ENCODE peak calls at places on chromosome 3, in four cellular contexts. One of them, this sample, is unnamed.

GRCh38 chr3:146511402-146512134 is 32.8 kb downstream of the PLSCR1 start:
- DNase-seq in A549: no peak
- DNase-seq in GM12878: no peak
- DNase-seq in HepG2: no peak
- DNase-seq in this sample: no peak

GRCh38 chr3:175005881-175006280 is 146.7 kb downstream of the NAALADL2 start:
- DNase-seq in A549: no peak
- DNase-seq in GM12878: no peak
- DNase-seq in HepG2: no peak
- DNase-seq in this sample: no peak

GRCh38 chr3:66567066-66567465 is 66.2 kb upstream of the LRIG1 start:
- DNase-seq in A549: no peak
- DNase-seq in GM12878: no peak
- DNase-seq in HepG2: no peak
- DNase-seq in this sample: no peak

GRCh38 chr3:168847293-168847883 is 751.7 kb upstream of the GOLIM4 start:
- DNase-seq in A549: no peak
- DNase-seq in GM12878: peak
- DNase-seq in HepG2: no peak
- DNase-seq in this sample: no peak

GRCh38 chr3:37291275-37291700 is 116.9 kb upstream of the LRRFIP2 start:
- DNase-seq in A549: peak
- DNase-seq in GM12878: no peak
- DNase-seq in HepG2: no peak
- DNase-seq in this sample: peak

GRCh38 chr3:116140100-116140689 is 305.1 kb downstream of the LSAMP start:
- DNase-seq in A549: no peak
- DNase-seq in GM12878: no peak
- DNase-seq in HepG2: peak
- DNase-seq in this sample: peak

GRCh38 chr3:13500133-13500885 is 20.2 kb downstream of the HDAC11 start:
- DNase-seq in A549: peak
- DNase-seq in GM12878: no peak
- DNase-seq in HepG2: no peak
- DNase-seq in this sample: peak

GRCh38 chr3:126554560-126555525 is 3.9 kb downstream of the C3orf22 start:
- DNase-seq in A549: no peak
- DNase-seq in GM12878: no peak
- DNase-seq in HepG2: peak
- DNase-seq in this sample: no peak

GRCh38 chr3:2579206-2579605 is 480.5 kb downstream of the CNTN4 start:
- DNase-seq in A549: no peak
- DNase-seq in GM12878: no peak
- DNase-seq in HepG2: no peak
- DNase-seq in this sample: no peak

GRCh38 chr3:14434105-14434504 is 31.7 kb downstream of the SLC6A6 start:
- DNase-seq in A549: no peak
- DNase-seq in GM12878: no peak
- DNase-seq in HepG2: no peak
- DNase-seq in this sample: no peak

GRCh38 chr3:49683162-49683561 is 6.1 kb downstream of the MST1 start:
- DNase-seq in A549: no peak
- DNase-seq in GM12878: no peak
- DNase-seq in HepG2: no peak
- DNase-seq in this sample: no peak

GRCh38 chr3:194671511-194671899 is 486 bp downstream of the LSG1 start:
- DNase-seq in A549: peak
- DNase-seq in GM12878: no peak
- DNase-seq in HepG2: peak
- DNase-seq in this sample: no peak

GRCh38 chr3:38334656-38335055 is 11.9 kb upstream of the XYLB start:
- DNase-seq in A549: no peak
- DNase-seq in GM12878: no peak
- DNase-seq in HepG2: no peak
- DNase-seq in this sample: no peak

GRCh38 chr3:57017481-57017880 is 43.0 kb upstream of the SPATA12 start:
- DNase-seq in A549: no peak
- DNase-seq in GM12878: no peak
- DNase-seq in HepG2: peak
- DNase-seq in this sample: no peak

GRCh38 chr3:133038089-133038730 is at the start of gene TMEM108:
- DNase-seq in A549: peak
- DNase-seq in GM12878: no peak
- DNase-seq in HepG2: no peak
- DNase-seq in this sample: peak

GRCh38 chr3:102979682-102980378 is 545.0 kb downstream of the ZPLD1 start:
- DNase-seq in A549: peak
- DNase-seq in GM12878: no peak
- DNase-seq in HepG2: no peak
- DNase-seq in this sample: no peak

GRCh38 chr3:76063019-76063418 is 277.7 kb upstream of the ZNF717 start:
- DNase-seq in A549: no peak
- DNase-seq in GM12878: no peak
- DNase-seq in HepG2: no peak
- DNase-seq in this sample: no peak

GRCh38 chr3:128133273-128133883 is 9.8 kb upstream of the RUVBL1 start:
- DNase-seq in A549: no peak
- DNase-seq in GM12878: no peak
- DNase-seq in HepG2: peak
- DNase-seq in this sample: peak

GRCh38 chr3:8769088-8769822 is at the start of gene OXTR:
- DNase-seq in A549: peak
- DNase-seq in GM12878: no peak
- DNase-seq in HepG2: peak
- DNase-seq in this sample: peak

GRCh38 chr3:71891483-71891882 is 106.5 kb upstream of the PROK2 start:
- DNase-seq in A549: no peak
- DNase-seq in GM12878: no peak
- DNase-seq in HepG2: no peak
- DNase-seq in this sample: no peak

GRCh38 chr3:170307998-170308398 is 49.5 kb upstream of the SKIL start:
- DNase-seq in A549: peak
- DNase-seq in GM12878: no peak
- DNase-seq in HepG2: peak
- DNase-seq in this sample: peak

GRCh38 chr3:128226794-128227399 is 73.6 kb downstream of the EEFSEC start:
- DNase-seq in A549: peak
- DNase-seq in GM12878: no peak
- DNase-seq in HepG2: peak
- DNase-seq in this sample: peak

GRCh38 chr3:160038862-160039562 is 50.4 kb downstream of the IL12A start:
- DNase-seq in A549: no peak
- DNase-seq in GM12878: no peak
- DNase-seq in HepG2: no peak
- DNase-seq in this sample: no peak

GRCh38 chr3:148930785-148931184 is 60.6 kb upstream of the GYG1 start:
- DNase-seq in A549: no peak
- DNase-seq in GM12878: no peak
- DNase-seq in HepG2: no peak
- DNase-seq in this sample: no peak

GRCh38 chr3:42865256-42865655 is 10.4 kb downstream of the CYP8B1 start:
- DNase-seq in A549: no peak
- DNase-seq in GM12878: no peak
- DNase-seq in HepG2: no peak
- DNase-seq in this sample: no peak

GRCh38 chr3:37338500-37338899 is 164.1 kb upstream of the LRRFIP2 start:
- DNase-seq in A549: no peak
- DNase-seq in GM12878: no peak
- DNase-seq in HepG2: no peak
- DNase-seq in this sample: no peak

GRCh38 chr3:67176396-67176795 is 178.3 kb downstream of the KBTBD8 start:
- DNase-seq in A549: no peak
- DNase-seq in GM12878: no peak
- DNase-seq in HepG2: no peak
- DNase-seq in this sample: no peak

GRCh38 chr3:101171797-101172196 is 148.6 kb downstream of the IMPG2 start:
- DNase-seq in A549: no peak
- DNase-seq in GM12878: no peak
- DNase-seq in HepG2: no peak
- DNase-seq in this sample: no peak

GRCh38 chr3:106025151-106025722 is 156.4 kb upstream of the CBLB start:
- DNase-seq in A549: no peak
- DNase-seq in GM12878: no peak
- DNase-seq in HepG2: no peak
- DNase-seq in this sample: no peak

GRCh38 chr3:12194209-12194608 is 35.5 kb upstream of the TIMP4 start:
- DNase-seq in A549: no peak
- DNase-seq in GM12878: peak
- DNase-seq in HepG2: no peak
- DNase-seq in this sample: no peak

GRCh38 chr3:102972350-102972749 is 537.5 kb downstream of the ZPLD1 start:
- DNase-seq in A549: no peak
- DNase-seq in GM12878: no peak
- DNase-seq in HepG2: no peak
- DNase-seq in this sample: no peak

GRCh38 chr3:169583269-169583668 is 80.2 kb downstream of the MECOM start:
- DNase-seq in A549: no peak
- DNase-seq in GM12878: no peak
- DNase-seq in HepG2: no peak
- DNase-seq in this sample: no peak

GRCh38 chr3:1139071-1139470 is 46.2 kb downstream of the CNTN6 start:
- DNase-seq in A549: no peak
- DNase-seq in GM12878: no peak
- DNase-seq in HepG2: no peak
- DNase-seq in this sample: no peak

GRCh38 chr3:155407331-155407730 is 113.8 kb upstream of the STRIT1 start:
- DNase-seq in A549: no peak
- DNase-seq in GM12878: no peak
- DNase-seq in HepG2: no peak
- DNase-seq in this sample: no peak

GRCh38 chr3:187264051-187264450 is 27.5 kb downstream of the MASP1 start:
- DNase-seq in A549: peak
- DNase-seq in GM12878: no peak
- DNase-seq in HepG2: peak
- DNase-seq in this sample: no peak

GRCh38 chr3:21392521-21392920 is 358.5 kb downstream of the ZNF385D start:
- DNase-seq in A549: no peak
- DNase-seq in GM12878: no peak
- DNase-seq in HepG2: no peak
- DNase-seq in this sample: no peak

GRCh38 chr3:23713641-23714040 is 92.1 kb upstream of the UBE2E1 start:
- DNase-seq in A549: no peak
- DNase-seq in GM12878: no peak
- DNase-seq in HepG2: no peak
- DNase-seq in this sample: no peak

GRCh38 chr3:171321959-171322358 is 138.2 kb downstream of the TNIK start:
- DNase-seq in A549: no peak
- DNase-seq in GM12878: no peak
- DNase-seq in HepG2: no peak
- DNase-seq in this sample: no peak
- TF ChIP-seq ESRRA in A549: no peak
- TF ChIP-seq ESRRA in GM12878: no peak
- TF ChIP-seq ESRRA in HepG2: no peak
- TF ChIP-seq ESRRA in this sample: no peak

DNA sequence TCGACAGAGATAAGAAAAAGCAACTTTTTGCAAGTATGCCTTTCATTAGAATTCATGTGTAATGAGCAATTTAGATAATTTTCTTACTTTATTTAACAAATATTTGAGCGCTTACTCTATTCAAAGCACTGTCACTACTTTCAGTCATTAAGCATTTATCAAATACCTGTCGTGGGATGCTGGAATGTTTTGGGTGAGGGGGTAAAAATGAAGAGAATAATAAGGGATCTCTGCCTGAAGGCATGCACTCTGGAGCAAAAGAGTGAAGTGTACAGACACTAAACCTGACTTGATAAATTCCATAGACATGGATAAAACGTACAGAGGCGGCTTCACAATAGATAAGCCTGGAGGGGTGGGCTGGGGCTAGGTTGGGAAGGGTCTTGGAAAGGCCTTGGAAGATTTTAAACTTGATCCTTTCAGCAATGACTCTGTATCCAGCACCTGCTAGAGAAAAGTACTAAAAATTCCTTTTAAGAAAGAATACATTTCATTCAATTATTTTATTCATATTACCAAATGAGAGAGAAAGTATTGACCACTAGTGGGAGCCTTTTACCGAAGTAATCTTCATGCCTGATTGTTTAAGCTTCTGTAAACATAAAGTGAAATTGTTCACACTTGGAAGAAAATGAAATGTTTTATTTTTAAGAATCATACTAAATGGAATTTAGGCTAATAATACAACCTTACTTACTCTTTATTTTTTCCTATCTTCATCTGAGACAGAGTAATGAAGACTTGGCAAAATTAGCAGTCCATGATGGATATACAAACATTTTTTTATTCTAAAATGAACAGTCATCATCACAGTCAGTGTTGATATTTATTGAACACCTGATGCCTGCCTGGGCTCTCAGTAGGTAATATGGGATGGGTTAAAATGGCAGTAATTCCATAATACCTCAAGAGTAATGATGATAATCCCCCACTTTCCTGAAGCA is 113.2 kb downstream of the PPP2R3A start:
- DNase-seq in A549: peak
- DNase-seq in GM12878: no peak
- DNase-seq in HepG2: peak
- DNase-seq in this sample: peak
- TF ChIP-seq POLR2A in A549: no peak
- TF ChIP-seq POLR2A in GM12878: no peak
- TF ChIP-seq POLR2A in HepG2: no peak
- TF ChIP-seq POLR2A in this sample: no peak

DNA sequence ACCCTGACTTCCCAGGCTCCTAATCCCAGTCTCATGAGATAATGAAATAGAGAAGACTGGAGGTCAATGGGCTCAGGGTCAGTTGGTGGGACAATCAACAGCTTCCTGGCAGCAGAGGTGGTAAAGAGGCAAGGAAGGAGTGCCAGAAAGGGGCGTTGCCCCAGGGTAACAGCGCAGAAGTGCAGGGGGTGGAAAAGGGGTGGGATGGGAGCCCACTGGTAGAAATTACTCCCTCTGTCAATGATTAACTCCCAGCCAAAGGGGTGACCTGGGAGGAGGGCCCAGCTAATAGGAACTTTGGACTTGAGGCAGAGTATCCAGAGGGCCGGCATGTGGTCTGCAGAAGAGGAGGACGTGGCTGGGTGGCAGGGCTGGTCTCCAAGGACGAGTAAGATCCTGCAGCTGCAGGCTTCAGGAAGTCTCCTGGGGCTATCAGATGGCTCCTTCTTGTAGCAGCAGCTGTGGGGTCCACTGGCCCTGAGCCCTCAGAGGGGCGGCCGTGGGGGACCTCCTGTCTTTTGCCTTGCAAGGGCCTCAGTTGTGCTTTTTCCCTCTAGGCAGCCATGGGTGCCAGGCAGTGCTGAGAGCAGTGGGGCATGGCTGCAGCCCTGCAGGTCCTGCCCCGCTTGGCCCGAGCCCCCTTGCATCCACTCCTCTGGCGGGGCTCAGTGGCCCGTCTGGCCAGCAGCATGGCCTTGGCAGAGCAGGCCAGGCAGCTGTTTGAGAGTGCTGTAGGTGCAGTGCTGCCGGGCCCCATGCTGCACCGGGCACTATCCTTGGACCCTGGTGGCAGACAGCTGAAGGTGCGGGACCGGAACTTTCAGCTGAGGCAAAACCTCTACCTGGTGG is 2.3 kb downstream of the GLYCTK start:
- DNase-seq in A549: no peak
- DNase-seq in GM12878: no peak
- DNase-seq in HepG2: peak
- DNase-seq in this sample: no peak
- TF ChIP-seq ESRRA in A549: no peak
- TF ChIP-seq ESRRA in GM12878: no peak
- TF ChIP-seq ESRRA in HepG2: no peak
- TF ChIP-seq ESRRA in this sample: no peak

GRCh38 chr3:123201557-123202427 is at the start of gene SEC22A:
- DNase-seq in A549: peak
- DNase-seq in GM12878: peak
- DNase-seq in HepG2: peak
- DNase-seq in this sample: peak
- TF ChIP-seq POLR2A in A549: peak
- TF ChIP-seq POLR2A in GM12878: peak
- TF ChIP-seq POLR2A in HepG2: peak
- TF ChIP-seq POLR2A in this sample: peak

This sample was measured in K562.